ENCODE peak calls at places on chromosomes 3 and 15, in four cellular contexts. Q is NCI-H2081, E is suprapubic skin, D is H7. Z is an unnamed sample.

GRCh38 chr15:62462268-62462667 is 297.2 kb upstream of the C2CD4B start:
- DNase-seq in Q (no peak), E (no peak), D (no peak), Z (no peak)

GRCh38 chr3:100455841-100456550 is 36.4 kb upstream of the TMEM45A start:
- DNase-seq in Q (no peak), D (no peak), E (no peak), Z (no peak)

GRCh38 chr3:129618901-129619671 is 12.6 kb upstream of the PLXND1 start:
- DNase-seq in D (no peak), Q (no peak), E (peak; percentile 63), Z (no peak)

GRCh38 chr3:196274585-196274984 is 12.9 kb downstream of the PCYT1A start:
- DNase-seq in Q (no peak), D (no peak), E (no peak), Z (no peak)

GRCh38 chr3:114867828-114868498 is 279.1 kb downstream of the ZBTB20 start:
- DNase-seq in E (no peak), D (no peak), Q (no peak), Z (no peak)

GRCh38 chr3:44031387-44032380 is 210.0 kb upstream of the TOPAZ1 start:
- DNase-seq in E (no peak), Q (no peak), D (no peak), Z (no peak)

GRCh38 chr15:73550190-73550589 is 83.0 kb downstream of the NPTN start:
- DNase-seq in Q (no peak), D (no peak), E (no peak), Z (no peak)

GRCh38 chr3:186044973-186045372 is 63.9 kb downstream of the ETV5 start:
- DNase-seq in E (no peak), D (no peak), Q (no peak), Z (peak; percentile 97)

GRCh38 chr15:31801152-31801551 is 229.2 kb upstream of the CHRNA7 start:
- DNase-seq in Q (peak; percentile 3), D (no peak), E (no peak), Z (peak; percentile 70)

GRCh38 chr15:98983333-98983732 is 24.3 kb downstream of the PGPEP1L start:
- DNase-seq in Q (no peak), D (no peak), E (no peak), Z (peak; percentile 6)

GRCh38 chr3:158458464-158458863 is 112.5 kb upstream of the MLF1 start:
- DNase-seq in Q (no peak), D (no peak), E (no peak), Z (no peak)

GRCh38 chr3:184659797-184660301 is 52.0 kb downstream of the MAGEF1 start:
- DNase-seq in E (no peak), D (peak; percentile 75), Q (no peak), Z (no peak)

GRCh38 chr3:9884555-9885165 is 4.6 kb upstream of the CIDEC start:
- DNase-seq in Q (no peak), D (no peak), E (no peak), Z (no peak)

GRCh38 chr15:75349851-75350588 is 3.2 kb downstream of the NEIL1 start:
- DNase-seq in D (peak; percentile 33), Q (no peak), E (no peak), Z (no peak)

GRCh38 chr3:52054689-52055511 is 1.5 kb downstream of the DUSP7 start:
- DNase-seq in D (peak; percentile 85), E (no peak), Q (no peak), Z (no peak)

GRCh38 chr3:56254261-56254660 is 214.0 kb downstream of the ERC2 start:
- DNase-seq in E (no peak), Q (no peak), D (no peak), Z (no peak)